ENCODE peak calls at places on chromosomes 12 and 14, in seven cellular contexts. J, O, N, V, D, I and Y are unnamed samples.

GRCh38 chr14:55129428-55130193 is 559 bp downstream of the LGALS3 start:
- DNase-seq in D (peak; percentile 77), I (no peak), N (peak; percentile 66), V (peak; percentile 72), J (peak; percentile 65), O (peak; percentile 59), Y (peak; percentile 87)

GRCh38 chr12:91562476-91562875 is 379.9 kb upstream of the DCN start:
- DNase-seq in V (no peak), O (no peak), I (no peak), N (no peak), D (no peak), J (no peak), Y (no peak)

GRCh38 chr12:57236224-57236924 is 6.9 kb downstream of the SHMT2 start:
- DNase-seq in I (no peak), D (no peak), N (no peak), J (no peak), V (no peak), O (no peak), Y (no peak)

GRCh38 chr12:106764738-106765137 is 9.7 kb upstream of the RIC8B start:
- DNase-seq in V (peak; percentile 24), O (no peak), D (peak; percentile 71), I (no peak), N (peak; percentile 19), J (no peak), Y (no peak)

GRCh38 chr14:89502966-89503365 is 85.9 kb upstream of the FOXN3 start:
- DNase-seq in N (no peak), O (no peak), I (no peak), V (no peak), J (no peak), D (peak; percentile 40), Y (no peak)

GRCh38 chr14:101992708-101993107 is 28.3 kb downstream of the DYNC1H1 start:
- DNase-seq in O (peak; percentile 17), N (peak; percentile 17), I (no peak), D (no peak), V (no peak), J (no peak), Y (no peak)

GRCh38 chr14:101977311-101978071 is 13.1 kb downstream of the DYNC1H1 start:
- DNase-seq in V (no peak), J (no peak), I (no peak), O (no peak), D (no peak), N (no peak), Y (no peak)

GRCh38 chr12:125512541-125513298 is 447.5 kb downstream of the AACS start:
- DNase-seq in I (no peak), O (no peak), N (peak; percentile 33), D (no peak), V (no peak), J (no peak), Y (no peak)

GRCh38 chr12:104692335-104693218 is 235.8 kb downstream of the CHST11 start:
- DNase-seq in I (no peak), J (no peak), V (no peak), O (no peak), D (no peak), N (no peak), Y (no peak)

GRCh38 chr12:96131230-96131788 is 62.9 kb upstream of the ELK3 start:
- DNase-seq in N (no peak), V (no peak), J (no peak), O (no peak), I (no peak), D (no peak), Y (no peak)

GRCh38 chr12:70576341-70577282 is 60.6 kb downstream of the PTPRB start:
- DNase-seq in O (no peak), N (peak; percentile 65), D (no peak), J (no peak), I (no peak), V (peak; percentile 75), Y (no peak)

GRCh38 chr12:77382096-77382742 is 316.9 kb upstream of the E2F7 start:
- DNase-seq in N (no peak), V (no peak), D (no peak), O (no peak), I (no peak), J (no peak), Y (no peak)

GRCh38 chr12:51948066-51948465 is 3.4 kb upstream of the ACVR1B start:
- DNase-seq in O (no peak), D (no peak), I (no peak), N (no peak), J (no peak), V (no peak), Y (no peak)

GRCh38 chr12:123269980-123270379 is 1.7 kb downstream of the CDK2AP1 start:
- DNase-seq in O (no peak), J (no peak), V (no peak), N (no peak), I (no peak), D (no peak), Y (no peak)

GRCh38 chr14:92473261-92473946 is 40.2 kb upstream of the RIN3 start:
- DNase-seq in D (peak; percentile 91), I (no peak), V (peak; percentile 61), J (peak; percentile 81), O (peak; percentile 16), N (peak; percentile 62), Y (no peak)

GRCh38 chr12:27460471-27460978 is 14.0 kb downstream of the SMCO2 start:
- DNase-seq in V (peak; percentile 39), D (no peak), O (peak; percentile 19), N (peak; percentile 67), J (no peak), I (no peak), Y (no peak)

GRCh38 chr12:114668151-114668891 is 15.7 kb downstream of the TBX3 start:
- DNase-seq in I (no peak), V (peak; percentile 91), N (peak; percentile 66), O (peak; percentile 90), J (peak; percentile 66), D (peak; percentile 95), Y (peak; percentile 81)
- TF ChIP-seq CTCF in I (peak; percentile 43), V (peak; percentile 63), N (peak; percentile 32), O (peak; percentile 57), J (peak; percentile 38), D (peak; percentile 71), Y (peak; percentile 49)

GRCh38 chr12:188910-189621 is 24.9 kb downstream of the SLC6A12 start:
- DNase-seq in N (peak; percentile 77), I (no peak), J (no peak), V (peak; percentile 58), D (peak; percentile 56), O (peak; percentile 59), Y (no peak)
- TF ChIP-seq POLR2A in N (no peak), I (no peak), J (no peak), V (no peak), D (no peak), O (no peak), Y (no peak)

DNA sequence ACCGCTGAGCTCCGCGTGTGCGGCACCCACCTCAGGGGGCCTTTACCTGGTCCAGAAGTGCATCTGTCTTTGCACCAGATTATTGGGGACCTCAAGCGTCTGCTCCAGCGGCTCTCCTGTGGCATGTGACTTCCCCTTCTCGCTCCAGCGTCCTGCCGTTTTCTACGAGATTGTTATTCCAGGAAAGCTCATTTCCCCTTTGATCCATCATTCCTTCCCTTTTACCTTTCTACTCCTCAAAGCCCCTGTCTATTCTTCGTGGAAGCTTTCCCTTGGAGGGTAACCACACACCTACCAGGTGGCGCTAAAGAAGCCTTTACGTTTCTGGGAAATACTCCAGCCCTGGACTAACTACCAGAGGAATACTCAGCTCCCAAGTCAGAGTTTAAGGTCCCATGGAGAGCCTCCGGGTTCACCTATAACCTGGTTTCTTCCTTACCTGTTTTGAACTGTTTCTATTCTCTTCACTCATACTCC is 1.5 kb downstream of the FKBP4 start:
- DNase-seq in N (no peak), J (no peak), D (no peak), V (peak; percentile 25), I (no peak), O (no peak), Y (peak; percentile 34)
- TF ChIP-seq CTCF in N (peak; percentile 1), J (no peak), D (no peak), V (peak; percentile 27), I (no peak), O (no peak), Y (no peak)

GRCh38 chr12:116915326-116915725 is 4.6 kb downstream of the FBXW8 start:
- DNase-seq in N (no peak), D (no peak), V (no peak), I (no peak), O (no peak), J (no peak), Y (no peak)

GRCh38 chr12:116910280-116910644 is 488 bp upstream of the FBXW8 start:
- DNase-seq in N (no peak), D (no peak), J (no peak), I (no peak), O (no peak), V (no peak), Y (no peak)

GRCh38 chr12:116906285-116906684 is 4.5 kb upstream of the FBXW8 start:
- DNase-seq in D (no peak), V (no peak), O (no peak), I (no peak), J (no peak), N (no peak), Y (no peak)

GRCh38 chr12:116916122-116916521 is 5.4 kb downstream of the FBXW8 start:
- DNase-seq in J (no peak), O (no peak), V (no peak), I (no peak), N (peak; percentile 32), D (no peak), Y (no peak)

DNA sequence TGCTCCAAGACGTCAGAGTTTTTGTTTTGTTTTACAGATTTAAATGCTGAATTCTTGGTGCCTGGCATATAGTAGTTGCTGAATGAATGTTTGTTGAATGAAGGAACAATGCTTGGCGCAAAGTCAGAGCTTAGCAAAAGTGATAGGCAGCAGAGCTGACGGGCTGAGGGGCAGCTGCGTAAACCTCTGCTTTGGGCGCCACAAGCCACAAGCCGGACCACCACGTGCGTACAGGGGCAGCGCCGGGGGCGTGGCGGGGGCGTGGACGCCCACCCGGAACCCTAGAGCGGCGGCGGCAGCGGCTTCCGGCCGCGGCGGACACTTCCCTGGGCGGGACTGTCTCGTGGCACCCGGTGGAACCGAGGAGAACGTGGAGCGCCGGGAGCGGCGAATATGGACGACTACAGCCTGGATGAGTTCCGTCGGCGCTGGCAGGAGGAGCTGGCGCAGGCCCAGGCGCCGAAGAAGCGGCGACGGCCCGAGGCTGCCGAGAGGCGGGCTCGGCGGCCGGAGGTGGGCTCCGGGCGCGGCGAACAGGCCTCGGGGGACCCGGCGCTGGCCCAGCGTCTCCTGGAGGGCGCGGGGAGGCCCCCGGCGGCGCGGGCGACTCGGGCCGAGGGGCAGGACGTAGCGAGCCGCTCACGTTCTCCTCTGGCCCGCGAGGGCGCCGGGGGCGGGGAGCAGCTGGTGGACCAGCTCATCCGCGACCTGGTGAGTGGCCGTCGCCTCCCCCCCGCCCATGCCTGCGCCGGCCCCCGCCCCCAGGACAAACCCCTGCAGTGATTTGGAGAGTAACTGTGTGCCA is at the start of gene FBXW8:
- DNase-seq in V (peak; percentile 86), J (peak; percentile 31), O (peak; percentile 73), I (no peak), D (peak; percentile 65), N (peak; percentile 91), Y (peak; percentile 88)
- TF ChIP-seq POLR2A in V (peak; percentile 81), J (no peak), O (no peak), I (no peak), D (no peak), N (peak; percentile 76), Y (no peak)

GRCh38 chr12:97363693-97364092 is 98.9 kb upstream of the RMST start:
- DNase-seq in V (no peak), J (no peak), D (no peak), N (no peak), O (no peak), I (no peak), Y (no peak)
- TF ChIP-seq CTCF in V (no peak), J (no peak), D (no peak), N (no peak), O (no peak), I (no peak), Y (no peak)